ENCODE peak calls at places on chromosomes 1 and 21, in four cellular contexts. D is ovary, W is astrocyte of the cerebellum, E is tibial nerve. P is an unnamed sample.

GRCh38 chr1:47848985-47849610 is 148.1 kb downstream of the TRABD2B start:
- DNase-seq in E (no peak), W (no peak), D (no peak), P (no peak)

GRCh38 chr1:164576311-164577271 is 17.6 kb downstream of the PBX1 start:
- DNase-seq in W (no peak), D (peak; percentile 47), E (no peak), P (peak; percentile 89)

GRCh38 chr1:237712082-237712481 is 178.6 kb downstream of the ZP4 start:
- DNase-seq in E (no peak), D (no peak), W (no peak), P (no peak)

GRCh38 chr1:179478370-179478769 is 97.4 kb downstream of the NPHS2 start:
- DNase-seq in E (no peak), W (no peak), D (no peak), P (no peak)

GRCh38 chr1:52629021-52629643 is 3.8 kb upstream of the SHISAL2A start:
- DNase-seq in D (no peak), W (no peak), E (peak; percentile 26), P (peak; percentile 1)

GRCh38 chr1:153805042-153805745 is 30.0 kb downstream of the SLC27A3 start:
- DNase-seq in W (peak; percentile 24), D (no peak), E (no peak), P (peak; percentile 95)

GRCh38 chr1:223248787-223249175 is 105.7 kb upstream of the TLR5 start:
- DNase-seq in W (no peak), E (no peak), D (no peak), P (no peak)

GRCh38 chr1:100988121-100988520 is 37.5 kb downstream of the DPH5 start:
- DNase-seq in E (no peak), D (no peak), W (no peak), P (no peak)

GRCh38 chr1:242623118-242623517 is 98.6 kb upstream of the PLD5 start:
- DNase-seq in W (no peak), D (no peak), E (no peak), P (no peak)

GRCh38 chr1:6014130-6014999 is 22.1 kb upstream of the NPHP4 start:
- DNase-seq in D (no peak), E (no peak), W (no peak), P (no peak)

GRCh38 chr1:248822148-248823032 is 3.3 kb downstream of the SH3BP5L start:
- DNase-seq in E (no peak), W (no peak), D (no peak), P (no peak)

GRCh38 chr1:225626698-225627097 is 26.2 kb downstream of the ENAH start:
- DNase-seq in E (no peak), W (no peak), D (no peak), P (peak; percentile 63)

GRCh38 chr21:31186916-31187315 is 148.6 kb upstream of the KRTAP19-8 start:
- DNase-seq in W (no peak), E (no peak), D (no peak), P (no peak)

GRCh38 chr1:208888376-208888775 is 644.2 kb upstream of the PLXNA2 start:
- DNase-seq in E (no peak), W (no peak), D (no peak), P (no peak)

GRCh38 chr1:36910886-36911540 is 123.3 kb downstream of the GRIK3 start:
- DNase-seq in D (no peak), E (no peak), W (no peak), P (no peak)

GRCh38 chr21:14752006-14752909 is 206.1 kb upstream of the SAMSN1 start:
- DNase-seq in E (no peak), W (no peak), D (no peak), P (no peak)

GRCh38 chr1:54318415-54318814 is 87.8 kb downstream of the SSBP3 start:
- DNase-seq in D (no peak), W (no peak), E (no peak), P (no peak)

GRCh38 chr1:199002670-199003069 is 363.8 kb downstream of the PTPRC start:
- DNase-seq in D (no peak), W (peak; percentile 35), E (no peak), P (peak; percentile 11)

GRCh38 chr1:66954208-66954607 is 29.4 kb downstream of the MIER1 start:
- DNase-seq in D (no peak), E (no peak), W (no peak), P (no peak)

GRCh38 chr1:66957938-66958337 is 33.1 kb downstream of the MIER1 start:
- DNase-seq in W (no peak), E (no peak), D (no peak), P (no peak)
- H3K4me3 ChIP-seq in W (no peak overlapping the region), E (no peak overlapping the region), D (no peak overlapping the region), P (no peak overlapping the region)

DNA sequence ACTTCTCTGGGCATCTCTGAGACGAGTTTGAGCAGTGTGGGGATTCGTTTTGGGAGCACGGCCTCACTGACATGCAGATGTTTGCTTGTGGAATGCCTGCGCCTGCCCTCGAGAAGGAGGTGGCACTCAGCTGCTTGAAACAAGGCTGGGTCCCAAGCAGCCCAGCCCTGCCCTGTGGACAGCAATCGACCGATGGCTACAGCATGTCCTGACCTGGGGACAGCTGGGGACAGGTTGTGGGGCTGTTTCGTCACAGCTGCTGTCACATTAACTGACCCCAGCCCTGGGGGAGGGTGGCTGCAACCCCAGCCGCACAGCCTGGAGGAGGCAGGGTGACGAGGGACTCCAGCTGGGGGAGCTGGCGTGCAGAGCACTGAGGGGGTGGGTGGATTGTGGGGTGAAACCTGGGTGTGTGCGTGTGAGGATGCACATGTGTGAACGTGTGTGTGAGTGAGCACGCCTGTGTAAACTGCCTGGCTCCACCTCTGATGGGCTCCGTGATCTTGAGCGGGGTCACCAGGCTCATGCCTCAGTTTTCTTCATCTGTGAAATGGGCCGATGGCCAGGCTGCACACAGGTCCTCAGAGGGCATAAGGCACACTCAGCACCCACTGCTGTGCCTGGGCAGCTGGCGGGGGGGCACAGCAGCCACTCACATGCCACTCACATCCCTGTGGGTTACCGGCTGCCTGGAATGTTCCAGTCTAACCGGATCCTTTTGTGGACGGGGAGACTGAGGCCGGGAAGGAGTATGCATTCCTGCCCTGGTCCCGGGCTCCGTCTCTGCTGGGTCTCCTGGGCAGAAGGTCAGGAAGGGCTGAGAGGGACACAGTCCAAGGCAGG is 49.3 kb downstream of the COL18A1 start:
- DNase-seq in E (no peak), D (peak; percentile 28), W (no peak), P (no peak)
- TF ChIP-seq CTCF in E (no peak), D (no peak), W (no peak), P (no peak)

DNA sequence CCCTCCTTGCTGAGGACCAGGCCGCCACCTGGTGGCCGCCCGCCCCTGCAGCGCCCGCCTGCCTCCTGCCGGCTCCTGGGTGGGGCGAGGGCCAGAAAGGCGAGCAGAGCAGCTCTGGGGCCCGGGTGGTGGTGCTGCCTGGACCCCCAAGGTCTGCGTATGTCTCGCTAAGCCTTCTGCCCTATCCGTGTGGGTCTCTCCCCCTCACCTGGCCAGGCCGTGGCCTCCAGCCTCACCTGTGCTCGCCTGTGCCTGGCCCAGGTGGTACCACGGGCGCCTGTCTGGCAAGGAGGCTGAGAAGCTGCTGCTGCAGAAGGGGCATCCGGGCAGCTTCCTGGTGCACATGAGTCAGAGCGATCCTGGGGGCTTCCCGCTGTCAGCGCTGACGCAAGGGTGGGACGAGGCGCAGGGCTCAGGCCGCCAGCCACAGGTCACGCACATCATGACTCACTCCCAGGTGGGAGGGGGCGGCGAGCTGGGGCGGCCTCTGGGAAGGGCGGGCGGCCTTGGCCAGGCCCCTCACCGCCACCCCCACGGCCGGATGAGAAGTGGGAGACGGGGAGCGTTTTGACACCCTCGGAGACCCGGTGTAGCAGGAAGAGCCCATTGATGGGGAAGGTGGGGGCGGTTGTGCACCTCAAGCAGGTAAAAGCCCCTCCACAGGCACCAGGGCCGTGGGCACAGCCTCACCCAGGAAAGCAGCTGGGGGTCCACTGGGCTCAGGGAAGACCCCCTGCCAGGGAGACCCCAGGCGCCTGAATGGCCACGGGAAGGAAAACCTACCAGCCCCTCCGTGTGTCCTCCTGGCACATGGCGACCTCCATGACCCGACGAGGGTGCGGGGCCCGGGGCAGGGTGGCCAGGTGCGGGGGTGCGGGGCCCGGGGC is 9.9 kb downstream of the RNF223 start:
- DNase-seq in W (peak; percentile 80), E (no peak), D (no peak), P (peak; percentile 84)
- H3K4me3 ChIP-seq in W (no peak overlapping the region), E (no peak overlapping the region), D (no peak overlapping the region), P (no peak overlapping the region)

GRCh38 chr1:178064191-178064821 is 29.6 kb upstream of the RASAL2 start:
- DNase-seq in W (no peak), D (no peak), E (no peak), P (no peak)

GRCh38 chr1:178061632-178062031 is 32.3 kb upstream of the RASAL2 start:
- DNase-seq in E (no peak), D (no peak), W (no peak), P (no peak)

GRCh38 chr1:178057863-178058576 is 35.9 kb upstream of the RASAL2 start:
- DNase-seq in D (peak; percentile 38), E (peak; percentile 26), W (no peak), P (peak; percentile 91)

GRCh38 chr1:178057131-178057765 is 36.7 kb upstream of the RASAL2 start:
- DNase-seq in D (no peak), E (no peak), W (no peak), P (peak; percentile 47)

DNA sequence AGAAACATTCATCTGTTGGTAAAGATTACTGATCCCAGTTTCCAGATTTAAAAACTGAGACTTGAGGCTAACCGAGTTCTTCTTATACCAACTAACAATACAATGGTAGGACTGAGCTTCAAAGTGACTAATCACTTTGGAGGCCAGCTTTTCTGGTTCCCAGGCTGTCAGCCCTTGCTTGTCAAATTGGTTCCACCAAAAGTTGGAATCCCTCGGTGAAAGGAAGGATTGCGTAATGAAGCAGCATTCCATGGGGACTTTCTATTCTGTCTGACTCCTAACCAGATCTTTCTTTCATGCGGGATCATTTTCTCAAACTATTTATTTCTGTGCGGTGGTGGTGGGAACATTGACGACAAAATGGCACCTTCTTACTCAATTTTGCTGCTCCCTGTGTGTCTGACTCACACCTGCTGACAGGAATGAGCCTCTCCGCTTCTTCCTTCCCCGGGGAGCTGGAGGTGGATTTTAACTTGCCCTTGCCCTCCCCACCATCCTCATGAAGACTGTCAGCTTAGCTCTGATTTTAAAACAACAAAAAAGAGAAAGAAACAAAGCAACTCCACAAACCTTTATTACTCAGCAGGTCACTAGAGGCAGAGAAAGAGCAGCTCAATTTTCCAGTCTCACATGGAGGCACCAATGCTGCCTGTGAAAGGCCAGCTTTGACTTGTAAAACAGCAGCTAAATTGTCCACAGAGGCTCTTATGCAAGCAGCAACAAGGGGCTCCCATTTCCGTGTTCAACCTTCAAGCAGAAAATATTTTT is 32.9 kb upstream of the RASAL2 start:
- DNase-seq in W (peak; percentile 89), D (no peak), E (no peak), P (peak; percentile 97)
- TF ChIP-seq CTCF in W (no peak), D (no peak), E (no peak), P (no peak)

GRCh38 chr1:84603941-84604830 is 29.9 kb upstream of the CTBS start:
- DNase-seq in E (no peak), W (no peak), D (peak; percentile 27), P (peak; percentile 95)
- H3K4me3 ChIP-seq in E (peak overlapping the region; percentile 11), W (no peak overlapping the region), D (peak overlapping the region; percentile 10), P (peak overlapping the region; percentile 31)

DNA sequence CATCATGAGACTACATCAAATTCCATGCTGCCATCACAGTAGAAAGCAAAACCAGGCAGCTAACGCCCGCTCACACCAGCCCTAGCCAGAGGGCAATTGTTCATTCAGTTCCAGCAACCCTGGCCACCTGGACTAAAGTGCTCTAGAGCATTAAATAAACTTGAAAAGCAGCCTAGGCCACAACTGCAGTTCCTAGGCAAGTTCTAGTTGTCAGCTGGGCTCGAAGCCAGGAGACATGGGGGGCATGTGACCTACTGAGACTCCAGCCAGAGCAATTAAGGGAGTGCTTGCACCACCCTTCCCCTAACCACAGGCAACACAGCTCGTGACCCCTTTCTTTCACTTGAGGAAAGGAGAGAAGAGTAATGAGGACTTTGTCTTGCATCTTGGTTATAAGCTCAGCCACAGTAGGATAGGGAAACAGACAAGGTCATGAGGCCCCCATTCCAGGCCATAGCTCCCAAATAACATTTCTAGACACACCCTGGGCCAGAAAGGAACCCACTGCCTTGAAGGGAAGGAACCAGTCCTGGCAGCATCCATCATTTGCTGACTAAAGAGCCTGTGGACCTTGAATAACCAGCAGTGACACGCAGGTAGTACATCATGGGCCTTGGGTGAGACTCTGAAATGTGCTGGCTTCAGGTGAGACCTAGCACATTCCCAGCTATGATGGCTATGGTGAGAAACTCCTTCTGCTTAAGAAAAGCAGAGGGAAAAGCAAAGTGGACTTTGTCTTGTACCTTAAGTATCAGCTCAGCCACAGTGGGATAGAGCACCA is 77.0 kb downstream of the ZZZ3 start:
- DNase-seq in D (no peak), W (peak; percentile 50), E (peak; percentile 46), P (peak; percentile 70)
- TF ChIP-seq CTCF in D (no peak), W (no peak), E (no peak), P (no peak)